ENCODE peak calls at places on chromosomes 4 and X, in six cellular contexts. One of them, this sample, is unnamed.

GRCh38 chr4:175330236-175330635 is 412.1 kb downstream of the ADAM29 start:
- DNase-seq in A549: no peak
- DNase-seq in fibroblast of lung: peak
- DNase-seq in right lobe of liver: no peak
- DNase-seq in Peyer's patch: no peak
- DNase-seq in pancreas: no peak
- DNase-seq in this sample: no peak

GRCh38 chr4:108372678-108373077 is 203.9 kb upstream of the LEF1 start:
- DNase-seq in A549: no peak
- DNase-seq in pancreas: no peak
- DNase-seq in right lobe of liver: no peak
- DNase-seq in fibroblast of lung: no peak
- DNase-seq in Peyer's patch: peak
- DNase-seq in this sample: no peak

GRCh38 chr4:1113311-1114009 is at the start of gene RNF212:
- DNase-seq in fibroblast of lung: no peak
- DNase-seq in Peyer's patch: no peak
- DNase-seq in right lobe of liver: no peak
- DNase-seq in pancreas: peak
- DNase-seq in A549: peak
- DNase-seq in this sample: no peak

GRCh38 chr4:39699676-39700409 is 1.9 kb downstream of the UBE2K start:
- DNase-seq in Peyer's patch: no peak
- DNase-seq in A549: peak
- DNase-seq in pancreas: no peak
- DNase-seq in right lobe of liver: no peak
- DNase-seq in fibroblast of lung: peak
- DNase-seq in this sample: no peak

GRCh38 chrX:46251755-46252154 is 293.5 kb downstream of the ZNF674 start:
- DNase-seq in right lobe of liver: no peak
- DNase-seq in pancreas: no peak
- DNase-seq in fibroblast of lung: peak
- DNase-seq in A549: peak
- DNase-seq in Peyer's patch: peak
- DNase-seq in this sample: no peak

GRCh38 chr4:183364025-183364424 is 41.8 kb upstream of the CLDN24 start:
- DNase-seq in Peyer's patch: no peak
- DNase-seq in A549: no peak
- DNase-seq in pancreas: no peak
- DNase-seq in right lobe of liver: no peak
- DNase-seq in fibroblast of lung: no peak
- DNase-seq in this sample: peak

GRCh38 chr4:183971938-183972490 is 66.9 kb downstream of the STOX2 start:
- DNase-seq in right lobe of liver: peak
- DNase-seq in pancreas: no peak
- DNase-seq in A549: no peak
- DNase-seq in fibroblast of lung: no peak
- DNase-seq in Peyer's patch: no peak
- DNase-seq in this sample: no peak

GRCh38 chr4:38943355-38943754 is 75.7 kb downstream of the FAM114A1 start:
- DNase-seq in Peyer's patch: peak
- DNase-seq in pancreas: peak
- DNase-seq in fibroblast of lung: peak
- DNase-seq in right lobe of liver: no peak
- DNase-seq in A549: no peak
- DNase-seq in this sample: no peak

GRCh38 chr4:184688447-184688846 is 38.9 kb downstream of the PRIMPOL start:
- DNase-seq in A549: peak
- DNase-seq in right lobe of liver: no peak
- DNase-seq in Peyer's patch: no peak
- DNase-seq in pancreas: no peak
- DNase-seq in fibroblast of lung: peak
- DNase-seq in this sample: no peak

GRCh38 chrX:148865237-148865636 is 364.8 kb downstream of the AFF2 start:
- DNase-seq in A549: no peak
- DNase-seq in pancreas: no peak
- DNase-seq in right lobe of liver: no peak
- DNase-seq in fibroblast of lung: no peak
- DNase-seq in Peyer's patch: no peak
- DNase-seq in this sample: no peak

GRCh38 chrX:153973127-153974002 is 811 bp downstream of the TMEM187 start:
- DNase-seq in pancreas: no peak
- DNase-seq in A549: no peak
- DNase-seq in fibroblast of lung: no peak
- DNase-seq in Peyer's patch: no peak
- DNase-seq in right lobe of liver: no peak
- DNase-seq in this sample: peak

GRCh38 chr4:168677063-168677462 is 180.2 kb downstream of the PALLD start:
- DNase-seq in Peyer's patch: no peak
- DNase-seq in right lobe of liver: no peak
- DNase-seq in fibroblast of lung: no peak
- DNase-seq in pancreas: no peak
- DNase-seq in A549: no peak
- DNase-seq in this sample: no peak

GRCh38 chr4:72286185-72286584 is 254.4 kb downstream of the NPFFR2 start:
- DNase-seq in Peyer's patch: no peak
- DNase-seq in pancreas: no peak
- DNase-seq in A549: no peak
- DNase-seq in fibroblast of lung: peak
- DNase-seq in right lobe of liver: no peak
- DNase-seq in this sample: no peak

GRCh38 chr4:168694669-168695068 is 197.8 kb downstream of the PALLD start:
- DNase-seq in pancreas: no peak
- DNase-seq in A549: no peak
- DNase-seq in right lobe of liver: no peak
- DNase-seq in fibroblast of lung: peak
- DNase-seq in Peyer's patch: no peak
- DNase-seq in this sample: no peak

GRCh38 chrX:71532078-71532752 is 689 bp upstream of the OGT start:
- DNase-seq in Peyer's patch: peak
- DNase-seq in right lobe of liver: no peak
- DNase-seq in fibroblast of lung: peak
- DNase-seq in pancreas: no peak
- DNase-seq in A549: peak
- DNase-seq in this sample: no peak

GRCh38 chr4:153790962-153791551 is 2.2 kb upstream of the SFRP2 start:
- DNase-seq in Peyer's patch: no peak
- DNase-seq in right lobe of liver: peak
- DNase-seq in A549: no peak
- DNase-seq in pancreas: peak
- DNase-seq in fibroblast of lung: no peak
- DNase-seq in this sample: peak

GRCh38 chr4:40502936-40503335 is 126.7 kb downstream of the RBM47 start:
- DNase-seq in right lobe of liver: no peak
- DNase-seq in pancreas: no peak
- DNase-seq in Peyer's patch: no peak
- DNase-seq in fibroblast of lung: no peak
- DNase-seq in A549: no peak
- DNase-seq in this sample: no peak

GRCh38 chr4:153489856-153490558 is 23.8 kb downstream of the TMEM131L start:
- DNase-seq in A549: no peak
- DNase-seq in right lobe of liver: no peak
- DNase-seq in Peyer's patch: no peak
- DNase-seq in fibroblast of lung: no peak
- DNase-seq in pancreas: no peak
- DNase-seq in this sample: no peak

GRCh38 chr4:152115121-152115520 is 354.3 kb upstream of the GATB start:
- DNase-seq in Peyer's patch: no peak
- DNase-seq in right lobe of liver: no peak
- DNase-seq in pancreas: no peak
- DNase-seq in A549: no peak
- DNase-seq in fibroblast of lung: no peak
- DNase-seq in this sample: no peak

GRCh38 chr4:1567808-1568581 is 116.1 kb downstream of the FAM53A start:
- DNase-seq in right lobe of liver: peak
- DNase-seq in pancreas: peak
- DNase-seq in fibroblast of lung: no peak
- DNase-seq in A549: no peak
- DNase-seq in Peyer's patch: no peak
- DNase-seq in this sample: peak

GRCh38 chr4:1010522-1011021 is 854 bp upstream of the FGFRL1 start:
- DNase-seq in fibroblast of lung: peak
- DNase-seq in pancreas: peak
- DNase-seq in right lobe of liver: peak
- DNase-seq in A549: no peak
- DNase-seq in Peyer's patch: peak
- DNase-seq in this sample: peak

GRCh38 chrX:37815366-37815765 is 32.0 kb downstream of the DYNLT3 start:
- DNase-seq in pancreas: no peak
- DNase-seq in A549: no peak
- DNase-seq in fibroblast of lung: no peak
- DNase-seq in right lobe of liver: no peak
- DNase-seq in Peyer's patch: no peak
- DNase-seq in this sample: no peak

GRCh38 chrX:40157228-40158035 is 59.7 kb upstream of the BCOR start:
- DNase-seq in right lobe of liver: peak
- DNase-seq in fibroblast of lung: no peak
- DNase-seq in Peyer's patch: no peak
- DNase-seq in A549: no peak
- DNase-seq in pancreas: no peak
- DNase-seq in this sample: peak
- H3K4me3 ChIP-seq in right lobe of liver: peak
- H3K4me3 ChIP-seq in fibroblast of lung: no peak
- H3K4me3 ChIP-seq in Peyer's patch: peak
- H3K4me3 ChIP-seq in A549: peak
- H3K4me3 ChIP-seq in pancreas: peak
- H3K4me3 ChIP-seq in this sample: no peak

GRCh38 chr4:76216975-76217814 is 3.6 kb upstream of the SCARB2 start:
- DNase-seq in right lobe of liver: no peak
- DNase-seq in A549: no peak
- DNase-seq in pancreas: no peak
- DNase-seq in Peyer's patch: no peak
- DNase-seq in fibroblast of lung: no peak
- DNase-seq in this sample: no peak

GRCh38 chr4:76214269-76214628 is 625 bp upstream of the SCARB2 start:
- DNase-seq in fibroblast of lung: no peak
- DNase-seq in pancreas: no peak
- DNase-seq in A549: no peak
- DNase-seq in right lobe of liver: no peak
- DNase-seq in Peyer's patch: peak
- DNase-seq in this sample: no peak

GRCh38 chr4:76216521-76216920 is 2.9 kb upstream of the SCARB2 start:
- DNase-seq in pancreas: no peak
- DNase-seq in Peyer's patch: no peak
- DNase-seq in fibroblast of lung: no peak
- DNase-seq in right lobe of liver: no peak
- DNase-seq in A549: no peak
- DNase-seq in this sample: no peak

GRCh38 chr4:76213415-76214268 is at the start of gene SCARB2:
- DNase-seq in pancreas: peak
- DNase-seq in A549: peak
- DNase-seq in right lobe of liver: peak
- DNase-seq in Peyer's patch: peak
- DNase-seq in fibroblast of lung: peak
- DNase-seq in this sample: peak

DNA sequence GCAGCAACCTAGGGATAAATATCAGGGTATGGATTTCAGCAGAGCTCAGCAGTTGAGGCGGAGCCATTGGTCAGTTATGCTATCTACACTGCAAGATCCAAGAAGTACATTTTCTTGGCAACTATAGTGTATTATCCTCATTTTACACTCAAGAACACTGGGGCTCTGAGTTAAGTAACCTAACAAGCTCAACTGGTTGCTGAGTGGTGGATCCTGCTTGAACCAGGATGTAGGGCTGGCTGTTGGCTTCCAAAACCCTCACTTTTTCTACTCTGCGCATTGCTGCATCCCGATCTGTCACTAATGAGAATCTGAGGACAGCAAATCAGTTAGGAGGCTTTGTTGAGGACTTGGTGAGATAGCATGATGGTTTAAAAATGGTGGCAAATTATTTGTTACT is 1.5 kb upstream of the SCARB2 start:
- DNase-seq in fibroblast of lung: peak
- DNase-seq in A549: no peak
- DNase-seq in pancreas: no peak
- DNase-seq in Peyer's patch: no peak
- DNase-seq in right lobe of liver: no peak
- DNase-seq in this sample: no peak
- H3K27ac ChIP-seq in fibroblast of lung: no peak
- H3K27ac ChIP-seq in A549: no peak
- H3K27ac ChIP-seq in pancreas: peak
- H3K27ac ChIP-seq in Peyer's patch: peak
- H3K27ac ChIP-seq in right lobe of liver: peak
- H3K27ac ChIP-seq in this sample: peak

DNA sequence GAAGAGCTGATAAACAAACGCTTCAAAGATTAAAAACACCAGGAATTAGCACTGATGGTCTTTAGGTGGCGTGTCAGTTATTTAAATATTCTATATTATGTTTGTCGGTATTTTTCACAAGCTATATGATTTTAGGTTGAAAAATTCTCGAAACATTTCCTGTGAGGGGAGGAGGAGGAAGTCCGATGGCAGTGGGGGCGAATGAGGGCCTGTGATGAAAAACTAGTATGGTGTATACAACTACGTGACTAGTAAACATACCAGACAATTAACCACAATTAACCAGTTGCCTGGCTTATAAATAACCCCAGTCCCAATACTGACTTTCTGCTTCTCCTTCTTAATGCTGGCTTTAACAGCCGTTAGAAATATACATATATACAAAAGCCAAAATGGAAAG is 612 bp upstream of the NAP1L2 start:
- DNase-seq in right lobe of liver: no peak
- DNase-seq in fibroblast of lung: no peak
- DNase-seq in pancreas: no peak
- DNase-seq in Peyer's patch: no peak
- DNase-seq in A549: no peak
- DNase-seq in this sample: no peak
- H3K4me3 ChIP-seq in right lobe of liver: no peak
- H3K4me3 ChIP-seq in fibroblast of lung: no peak
- H3K4me3 ChIP-seq in pancreas: peak
- H3K4me3 ChIP-seq in Peyer's patch: peak
- H3K4me3 ChIP-seq in A549: peak
- H3K4me3 ChIP-seq in this sample: peak

DNA sequence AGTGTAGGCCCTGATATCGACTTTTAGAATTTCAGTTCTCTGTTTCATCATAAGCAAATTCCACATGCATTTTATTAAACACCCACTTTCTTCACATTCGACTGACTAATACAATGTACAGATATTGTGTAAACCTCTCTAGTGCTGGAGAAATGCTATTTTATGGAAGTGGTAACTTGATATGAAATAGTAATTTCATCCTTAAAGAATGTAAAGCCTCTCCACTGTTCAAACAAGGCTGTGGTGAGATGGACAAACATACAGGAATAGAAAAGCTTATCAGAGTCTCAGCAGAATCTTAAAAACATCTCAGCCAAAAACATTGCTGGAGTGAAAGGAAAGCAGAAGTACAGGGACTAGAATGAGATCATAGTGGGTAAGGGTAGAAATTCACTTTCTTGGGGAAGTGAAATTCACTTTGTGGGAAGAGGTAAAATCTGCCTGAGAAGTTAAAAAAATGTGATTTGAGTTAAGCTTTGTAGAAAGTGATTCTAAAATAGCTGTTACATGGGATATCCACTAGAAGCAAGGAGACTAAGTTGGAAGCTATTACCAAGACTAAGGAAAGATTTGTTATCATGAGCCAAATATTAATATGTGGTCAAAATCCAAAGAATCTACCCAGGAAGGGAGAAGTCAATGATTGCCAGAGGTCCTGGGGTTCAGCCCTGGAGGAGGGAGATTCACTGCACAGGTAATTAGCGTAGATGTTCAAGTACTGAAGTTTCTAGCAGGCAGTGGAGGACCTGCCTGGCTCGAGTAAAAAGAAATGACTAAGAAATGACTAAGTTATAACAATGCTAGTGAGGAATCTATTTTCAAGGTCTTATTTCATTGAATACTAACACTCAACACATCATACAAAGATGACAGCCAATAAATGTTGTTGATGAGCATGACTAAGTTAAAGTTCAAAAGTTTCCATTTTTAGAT is 398.2 kb upstream of the FAM47C start:
- DNase-seq in pancreas: no peak
- DNase-seq in fibroblast of lung: peak
- DNase-seq in Peyer's patch: no peak
- DNase-seq in A549: no peak
- DNase-seq in right lobe of liver: no peak
- DNase-seq in this sample: no peak
- H3K27ac ChIP-seq in pancreas: no peak
- H3K27ac ChIP-seq in fibroblast of lung: no peak
- H3K27ac ChIP-seq in Peyer's patch: no peak
- H3K27ac ChIP-seq in A549: no peak
- H3K27ac ChIP-seq in right lobe of liver: no peak
- H3K27ac ChIP-seq in this sample: no peak

This sample was measured in aorta.